ENCODE peak calls at places on chromosomes 1 and 21, in six cellular contexts. W is GM12878, K is SK-N-SH, I is K562, G is HepG2, F is H1. V is an unnamed sample.

GRCh38 chr21:26013964-26014363 is 156.6 kb downstream of the APP start:
- DNase-seq in W (no peak), K (no peak), I (no peak), G (no peak), F (no peak), V (no peak)

GRCh38 chr1:119873166-119874025 is 22.9 kb downstream of the ADAM30 start:
- DNase-seq in W (no peak), K (no peak), I (no peak), G (no peak), F (no peak), V (no peak)

GRCh38 chr21:28237661-28238060 is 755.0 kb downstream of the LTN1 start:
- DNase-seq in W (no peak), K (no peak), I (no peak), G (no peak), F (no peak), V (no peak)

GRCh38 chr1:151501474-151501873 is 9.7 kb upstream of the CGN start:
- DNase-seq in W (no peak), K (no peak), I (peak), G (no peak), F (no peak), V (no peak)

GRCh38 chr1:4476394-4476793 is 178.0 kb upstream of the AJAP1 start:
- DNase-seq in W (no peak), K (no peak), I (no peak), G (no peak), F (no peak), V (no peak)

GRCh38 chr1:19384772-19385187 is 72.7 kb downstream of the SLC66A1 start:
- DNase-seq in W (no peak), K (no peak), I (no peak), G (peak), F (no peak), V (no peak)

GRCh38 chr1:4659247-4659646 is 4.8 kb downstream of the AJAP1 start:
- DNase-seq in W (no peak), K (no peak), I (no peak), G (no peak), F (no peak), V (no peak)

GRCh38 chr1:111275079-111275478 is 15.6 kb upstream of the CHIA start:
- DNase-seq in W (no peak), K (peak), I (no peak), G (no peak), F (no peak), V (no peak)

GRCh38 chr1:236821111-236821625 is 26.1 kb downstream of the MTR start:
- DNase-seq in W (no peak), K (no peak), I (no peak), G (no peak), F (no peak), V (no peak)

GRCh38 chr1:164475834-164476233 is 83.2 kb upstream of the PBX1 start:
- DNase-seq in W (no peak), K (no peak), I (no peak), G (no peak), F (no peak), V (no peak)

GRCh38 chr1:38938722-38939260 is 2.8 kb downstream of the RHBDL2 start:
- DNase-seq in W (no peak), K (no peak), I (no peak), G (peak), F (no peak), V (no peak)

GRCh38 chr21:30718239-30718909 is at the start of gene KRTAP21-3:
- DNase-seq in W (no peak), K (no peak), I (no peak), G (no peak), F (no peak), V (peak)

GRCh38 chr21:33936221-33937038 is 20.8 kb upstream of the ATP5PO start:
- DNase-seq in W (no peak), K (no peak), I (no peak), G (no peak), F (no peak), V (no peak)

GRCh38 chr1:100713636-100714035 is 5.9 kb upstream of the VCAM1 start:
- DNase-seq in W (no peak), K (no peak), I (no peak), G (no peak), F (no peak), V (no peak)

GRCh38 chr1:74396942-74397341 is 115.5 kb downstream of the LRRC53 start:
- DNase-seq in W (no peak), K (no peak), I (no peak), G (no peak), F (no peak), V (no peak)

GRCh38 chr1:205532996-205533728 is 28.7 kb downstream of the CDK18 start:
- DNase-seq in W (no peak), K (no peak), I (no peak), G (no peak), F (no peak), V (no peak)

GRCh38 chr1:177228721-177229088 is 57.9 kb downstream of the BRINP2 start:
- DNase-seq in W (no peak), K (no peak), I (no peak), G (no peak), F (no peak), V (no peak)

GRCh38 chr1:30405081-30405480 is 318.3 kb downstream of the MATN1 start:
- DNase-seq in W (no peak), K (no peak), I (no peak), G (no peak), F (no peak), V (no peak)

GRCh38 chr1:231161711-231162299 is at the start of gene TRIM67:
- DNase-seq in W (no peak), K (peak), I (peak), G (peak), F (peak), V (no peak)

GRCh38 chr1:211734791-211735190 is 59.4 kb upstream of the NEK2 start:
- DNase-seq in W (no peak), K (no peak), I (no peak), G (no peak), F (no peak), V (no peak)

GRCh38 chr1:234926574-234927311 is 201.9 kb downstream of the TOMM20 start:
- DNase-seq in W (peak), K (no peak), I (no peak), G (no peak), F (no peak), V (no peak)

GRCh38 chr1:229440821-229441537 is 7.1 kb upstream of the ACTA1 start:
- DNase-seq in W (peak), K (no peak), I (no peak), G (no peak), F (no peak), V (no peak)
- H3K27ac ChIP-seq in W (peak), K (peak), I (peak), G (no peak), F (no peak), V (no peak)

GRCh38 chr1:241638091-241638682 is 2.0 kb downstream of the CHML start:
- DNase-seq in W (no peak), K (no peak), I (peak), G (no peak), F (no peak), V (no peak)
- TF ChIP-seq JUND in W (no peak), K (no peak), I (no peak), G (no peak), F (no peak), V (no peak)

DNA sequence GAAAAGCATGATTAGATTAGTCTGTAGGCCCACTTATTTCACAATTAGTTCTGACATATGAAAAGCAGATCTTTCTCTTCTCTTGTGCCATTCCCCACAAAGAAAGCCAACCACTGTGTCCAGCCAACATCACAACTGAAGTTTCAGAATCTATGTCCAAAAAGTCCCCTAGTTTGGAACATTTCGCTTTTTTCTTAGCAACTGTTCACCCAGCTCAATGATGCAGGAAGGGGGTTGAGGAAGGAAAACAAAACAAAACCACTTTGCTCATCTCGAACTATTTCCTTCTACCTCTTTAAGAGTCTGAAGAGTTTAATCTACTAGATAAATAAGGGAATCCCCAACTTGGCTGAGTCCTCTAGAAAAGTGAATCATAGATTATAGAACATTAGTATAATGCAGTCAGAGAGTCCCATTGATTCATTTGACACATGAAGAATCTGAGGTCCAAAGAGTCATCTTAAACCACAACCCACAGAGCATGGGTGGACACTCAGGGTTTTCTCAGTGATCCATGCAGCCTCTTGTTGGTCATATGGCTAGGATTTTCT is 159.3 kb upstream of the SGIP1 start:
- DNase-seq in W (peak), K (no peak), I (no peak), G (no peak), F (no peak), V (no peak)
- H3K27ac ChIP-seq in W (peak), K (peak), I (no peak), G (no peak), F (no peak), V (no peak)

DNA sequence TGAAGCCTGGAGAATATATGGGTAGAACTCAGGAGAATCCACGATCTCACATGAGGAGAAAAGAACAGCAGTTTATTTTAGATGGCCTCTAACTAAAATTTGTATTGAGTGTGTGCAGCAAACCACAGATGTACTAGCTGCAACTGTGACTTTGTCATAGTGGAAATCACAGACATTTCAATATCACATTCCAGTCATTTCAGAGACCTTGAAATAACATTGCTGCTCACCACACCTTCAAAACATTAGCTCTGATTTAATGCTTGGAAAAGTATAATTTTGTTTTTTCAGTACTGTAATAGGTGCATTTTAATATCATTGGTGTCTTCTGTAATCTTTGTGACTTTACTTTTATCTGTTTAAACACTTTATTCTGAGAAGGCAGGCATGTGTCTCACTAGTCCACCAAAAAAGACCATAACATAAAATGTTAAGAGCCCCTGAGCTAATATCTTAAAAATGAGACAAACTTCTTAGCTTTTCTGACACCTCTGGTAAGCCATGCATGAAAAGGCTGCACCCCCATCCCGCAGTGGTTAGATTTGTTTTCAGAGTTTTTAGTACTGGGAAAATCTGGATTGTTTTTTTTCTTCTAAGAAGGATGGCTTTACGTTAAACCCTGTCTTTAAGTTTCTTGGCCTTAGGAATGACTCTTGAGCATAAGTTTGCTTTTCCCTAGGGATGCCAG is 30.1 kb downstream of the KCNJ15 start:
- DNase-seq in W (no peak), K (no peak), I (no peak), G (no peak), F (no peak), V (no peak)
- TF ChIP-seq JUND in W (no peak), K (no peak), I (no peak), G (no peak), F (no peak), V (no peak)